ENCODE peak calls at places on chromosomes 2 and 18, in ten cellular contexts. One of them, this sample, is unnamed.

GRCh38 chr2:18626958-18627650 is 37.7 kb upstream of the NT5C1B start:
- DNase-seq in A549: no peak
- DNase-seq in dorsolateral prefrontal cortex: no peak
- DNase-seq in CD8-positive, alpha-beta memory T cell: no peak
- DNase-seq in colonic mucosa: no peak
- DNase-seq in adipocyte: no peak
- DNase-seq in choroid plexus epithelial cell: no peak
- DNase-seq in SJSA1: no peak
- DNase-seq in thoracic aorta: no peak
- DNase-seq in astrocyte of the spinal cord: no peak
- DNase-seq in this sample: no peak

GRCh38 chr2:126750506-126750905 is 94.5 kb downstream of the GYPC start:
- DNase-seq in A549: no peak
- DNase-seq in dorsolateral prefrontal cortex: no peak
- DNase-seq in CD8-positive, alpha-beta memory T cell: no peak
- DNase-seq in colonic mucosa: no peak
- DNase-seq in adipocyte: no peak
- DNase-seq in choroid plexus epithelial cell: no peak
- DNase-seq in SJSA1: no peak
- DNase-seq in thoracic aorta: no peak
- DNase-seq in astrocyte of the spinal cord: no peak
- DNase-seq in this sample: no peak

GRCh38 chr2:188524519-188525113 is 232.9 kb downstream of the GULP1 start:
- DNase-seq in A549: peak
- DNase-seq in dorsolateral prefrontal cortex: no peak
- DNase-seq in CD8-positive, alpha-beta memory T cell: peak
- DNase-seq in colonic mucosa: no peak
- DNase-seq in adipocyte: peak
- DNase-seq in choroid plexus epithelial cell: peak
- DNase-seq in SJSA1: peak
- DNase-seq in thoracic aorta: no peak
- DNase-seq in astrocyte of the spinal cord: peak
- DNase-seq in this sample: peak

GRCh38 chr2:29228276-29228675 is 113.1 kb downstream of the CLIP4 start:
- DNase-seq in A549: no peak
- DNase-seq in dorsolateral prefrontal cortex: no peak
- DNase-seq in CD8-positive, alpha-beta memory T cell: no peak
- DNase-seq in colonic mucosa: no peak
- DNase-seq in adipocyte: peak
- DNase-seq in choroid plexus epithelial cell: no peak
- DNase-seq in SJSA1: peak
- DNase-seq in thoracic aorta: no peak
- DNase-seq in astrocyte of the spinal cord: peak
- DNase-seq in this sample: no peak

GRCh38 chr2:184370954-184371353 is 227.4 kb upstream of the ZNF804A start:
- DNase-seq in A549: no peak
- DNase-seq in dorsolateral prefrontal cortex: no peak
- DNase-seq in CD8-positive, alpha-beta memory T cell: no peak
- DNase-seq in colonic mucosa: no peak
- DNase-seq in adipocyte: no peak
- DNase-seq in choroid plexus epithelial cell: no peak
- DNase-seq in SJSA1: no peak
- DNase-seq in thoracic aorta: no peak
- DNase-seq in astrocyte of the spinal cord: no peak
- DNase-seq in this sample: no peak

GRCh38 chr2:144453039-144453336 is 66.9 kb downstream of the ZEB2 start:
- DNase-seq in A549: no peak
- DNase-seq in dorsolateral prefrontal cortex: no peak
- DNase-seq in CD8-positive, alpha-beta memory T cell: no peak
- DNase-seq in colonic mucosa: no peak
- DNase-seq in adipocyte: peak
- DNase-seq in choroid plexus epithelial cell: peak
- DNase-seq in SJSA1: peak
- DNase-seq in thoracic aorta: no peak
- DNase-seq in astrocyte of the spinal cord: peak
- DNase-seq in this sample: no peak

GRCh38 chr2:42850016-42850805 is 57.8 kb upstream of the HAAO start:
- DNase-seq in A549: no peak
- DNase-seq in dorsolateral prefrontal cortex: no peak
- DNase-seq in CD8-positive, alpha-beta memory T cell: no peak
- DNase-seq in colonic mucosa: no peak
- DNase-seq in adipocyte: no peak
- DNase-seq in choroid plexus epithelial cell: no peak
- DNase-seq in SJSA1: no peak
- DNase-seq in thoracic aorta: no peak
- DNase-seq in astrocyte of the spinal cord: no peak
- DNase-seq in this sample: no peak

GRCh38 chr2:237128026-237128703 is 42.5 kb downstream of the COPS8 start:
- DNase-seq in A549: peak
- DNase-seq in dorsolateral prefrontal cortex: no peak
- DNase-seq in CD8-positive, alpha-beta memory T cell: no peak
- DNase-seq in colonic mucosa: peak
- DNase-seq in adipocyte: peak
- DNase-seq in choroid plexus epithelial cell: peak
- DNase-seq in SJSA1: peak
- DNase-seq in thoracic aorta: peak
- DNase-seq in astrocyte of the spinal cord: peak
- DNase-seq in this sample: no peak

GRCh38 chr2:229282758-229283546 is 11.9 kb upstream of the PID1 start:
- DNase-seq in A549: no peak
- DNase-seq in dorsolateral prefrontal cortex: no peak
- DNase-seq in CD8-positive, alpha-beta memory T cell: no peak
- DNase-seq in colonic mucosa: no peak
- DNase-seq in adipocyte: peak
- DNase-seq in choroid plexus epithelial cell: peak
- DNase-seq in SJSA1: no peak
- DNase-seq in thoracic aorta: no peak
- DNase-seq in astrocyte of the spinal cord: peak
- DNase-seq in this sample: no peak

GRCh38 chr18:8933714-8934284 is 168.7 kb upstream of the NDUFV2 start:
- DNase-seq in A549: no peak
- DNase-seq in dorsolateral prefrontal cortex: no peak
- DNase-seq in CD8-positive, alpha-beta memory T cell: no peak
- DNase-seq in colonic mucosa: peak
- DNase-seq in adipocyte: no peak
- DNase-seq in choroid plexus epithelial cell: peak
- DNase-seq in SJSA1: peak
- DNase-seq in thoracic aorta: no peak
- DNase-seq in astrocyte of the spinal cord: peak
- DNase-seq in this sample: no peak

DNA sequence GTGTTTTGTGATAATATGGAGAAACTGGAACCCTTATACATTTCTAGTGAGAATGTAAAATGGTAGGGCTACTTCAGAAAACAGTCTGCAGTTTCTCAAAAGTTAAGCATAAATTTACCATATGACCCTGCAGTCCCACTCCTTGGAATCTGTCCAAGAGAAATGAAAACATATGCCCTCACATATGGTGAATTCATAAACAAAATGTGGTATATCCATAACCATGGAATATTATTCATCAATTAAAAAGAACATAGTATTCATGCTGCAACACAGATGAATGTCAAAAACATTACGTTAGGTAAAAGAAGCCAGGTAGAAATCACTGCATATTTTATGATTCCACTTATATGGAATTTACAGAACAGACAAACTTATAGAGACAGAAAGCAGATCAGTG is 11.8 kb downstream of the ROCK2 start:
- DNase-seq in A549: no peak
- DNase-seq in dorsolateral prefrontal cortex: no peak
- DNase-seq in CD8-positive, alpha-beta memory T cell: no peak
- DNase-seq in colonic mucosa: no peak
- DNase-seq in adipocyte: no peak
- DNase-seq in choroid plexus epithelial cell: no peak
- DNase-seq in SJSA1: no peak
- DNase-seq in thoracic aorta: no peak
- DNase-seq in astrocyte of the spinal cord: no peak
- DNase-seq in this sample: no peak
- H3K4me3 ChIP-seq in A549: no peak
- H3K4me3 ChIP-seq in dorsolateral prefrontal cortex: no peak
- H3K4me3 ChIP-seq in CD8-positive, alpha-beta memory T cell: no peak
- H3K4me3 ChIP-seq in colonic mucosa: no peak
- H3K4me3 ChIP-seq in adipocyte: no peak
- H3K4me3 ChIP-seq in choroid plexus epithelial cell: no peak
- H3K4me3 ChIP-seq in SJSA1: no peak
- H3K4me3 ChIP-seq in thoracic aorta: no peak
- H3K4me3 ChIP-seq in astrocyte of the spinal cord: no peak
- H3K4me3 ChIP-seq in this sample: no peak

DNA sequence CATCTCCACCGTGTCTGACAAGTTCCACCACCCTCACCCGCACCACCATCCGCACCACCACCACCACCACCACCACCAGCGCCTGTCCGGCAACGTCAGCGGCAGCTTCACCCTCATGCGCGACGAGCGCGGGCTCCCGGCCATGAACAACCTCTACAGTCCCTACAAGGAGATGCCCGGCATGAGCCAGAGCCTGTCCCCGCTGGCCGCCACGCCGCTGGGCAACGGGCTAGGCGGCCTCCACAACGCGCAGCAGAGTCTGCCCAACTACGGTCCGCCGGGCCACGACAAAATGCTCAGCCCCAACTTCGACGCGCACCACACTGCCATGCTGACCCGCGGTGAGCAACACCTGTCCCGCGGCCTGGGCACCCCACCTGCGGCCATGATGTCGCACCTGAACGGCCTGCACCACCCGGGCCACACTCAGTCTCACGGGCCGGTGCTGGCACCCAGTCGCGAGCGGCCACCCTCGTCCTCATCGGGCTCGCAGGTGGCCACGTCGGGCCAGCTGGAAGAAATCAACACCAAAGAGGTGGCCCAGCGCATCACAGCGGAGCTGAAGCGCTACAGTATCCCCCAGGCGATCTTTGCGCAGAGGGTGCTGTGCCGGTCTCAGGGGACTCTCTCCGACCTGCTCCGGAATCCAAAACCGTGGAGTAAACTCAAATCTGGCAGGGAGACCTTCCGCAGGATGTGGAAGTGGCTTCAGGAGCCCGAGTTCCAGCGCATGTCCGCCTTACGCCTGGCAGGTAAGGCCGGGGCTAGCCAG is 1.2 kb downstream of the ONECUT2 start:
- DNase-seq in A549: no peak
- DNase-seq in dorsolateral prefrontal cortex: no peak
- DNase-seq in CD8-positive, alpha-beta memory T cell: no peak
- DNase-seq in colonic mucosa: no peak
- DNase-seq in adipocyte: no peak
- DNase-seq in choroid plexus epithelial cell: no peak
- DNase-seq in SJSA1: no peak
- DNase-seq in thoracic aorta: no peak
- DNase-seq in astrocyte of the spinal cord: no peak
- DNase-seq in this sample: no peak
- H3K4me3 ChIP-seq in A549: peak
- H3K4me3 ChIP-seq in dorsolateral prefrontal cortex: no peak
- H3K4me3 ChIP-seq in CD8-positive, alpha-beta memory T cell: no peak
- H3K4me3 ChIP-seq in colonic mucosa: no peak
- H3K4me3 ChIP-seq in adipocyte: no peak
- H3K4me3 ChIP-seq in choroid plexus epithelial cell: no peak
- H3K4me3 ChIP-seq in SJSA1: no peak
- H3K4me3 ChIP-seq in thoracic aorta: peak
- H3K4me3 ChIP-seq in astrocyte of the spinal cord: no peak
- H3K4me3 ChIP-seq in this sample: no peak

GRCh38 chr2:70889716-70890037 is 46.0 kb upstream of the ATP6V1B1 start:
- DNase-seq in A549: no peak
- DNase-seq in dorsolateral prefrontal cortex: no peak
- DNase-seq in CD8-positive, alpha-beta memory T cell: no peak
- DNase-seq in colonic mucosa: no peak
- DNase-seq in adipocyte: no peak
- DNase-seq in choroid plexus epithelial cell: no peak
- DNase-seq in SJSA1: no peak
- DNase-seq in thoracic aorta: no peak
- DNase-seq in astrocyte of the spinal cord: no peak
- DNase-seq in this sample: no peak

GRCh38 chr2:70888925-70889715 is 46.6 kb upstream of the ATP6V1B1 start:
- DNase-seq in A549: no peak
- DNase-seq in dorsolateral prefrontal cortex: peak
- DNase-seq in CD8-positive, alpha-beta memory T cell: no peak
- DNase-seq in colonic mucosa: no peak
- DNase-seq in adipocyte: no peak
- DNase-seq in choroid plexus epithelial cell: no peak
- DNase-seq in SJSA1: no peak
- DNase-seq in thoracic aorta: no peak
- DNase-seq in astrocyte of the spinal cord: no peak
- DNase-seq in this sample: no peak

GRCh38 chr2:70887550-70888229 is 48.0 kb upstream of the ATP6V1B1 start:
- DNase-seq in A549: peak
- DNase-seq in dorsolateral prefrontal cortex: peak
- DNase-seq in CD8-positive, alpha-beta memory T cell: no peak
- DNase-seq in colonic mucosa: peak
- DNase-seq in adipocyte: no peak
- DNase-seq in choroid plexus epithelial cell: no peak
- DNase-seq in SJSA1: no peak
- DNase-seq in thoracic aorta: no peak
- DNase-seq in astrocyte of the spinal cord: no peak
- DNase-seq in this sample: peak

GRCh38 chr2:70887208-70887549 is 48.5 kb upstream of the ATP6V1B1 start:
- DNase-seq in A549: no peak
- DNase-seq in dorsolateral prefrontal cortex: no peak
- DNase-seq in CD8-positive, alpha-beta memory T cell: no peak
- DNase-seq in colonic mucosa: no peak
- DNase-seq in adipocyte: no peak
- DNase-seq in choroid plexus epithelial cell: no peak
- DNase-seq in SJSA1: no peak
- DNase-seq in thoracic aorta: no peak
- DNase-seq in astrocyte of the spinal cord: no peak
- DNase-seq in this sample: no peak

DNA sequence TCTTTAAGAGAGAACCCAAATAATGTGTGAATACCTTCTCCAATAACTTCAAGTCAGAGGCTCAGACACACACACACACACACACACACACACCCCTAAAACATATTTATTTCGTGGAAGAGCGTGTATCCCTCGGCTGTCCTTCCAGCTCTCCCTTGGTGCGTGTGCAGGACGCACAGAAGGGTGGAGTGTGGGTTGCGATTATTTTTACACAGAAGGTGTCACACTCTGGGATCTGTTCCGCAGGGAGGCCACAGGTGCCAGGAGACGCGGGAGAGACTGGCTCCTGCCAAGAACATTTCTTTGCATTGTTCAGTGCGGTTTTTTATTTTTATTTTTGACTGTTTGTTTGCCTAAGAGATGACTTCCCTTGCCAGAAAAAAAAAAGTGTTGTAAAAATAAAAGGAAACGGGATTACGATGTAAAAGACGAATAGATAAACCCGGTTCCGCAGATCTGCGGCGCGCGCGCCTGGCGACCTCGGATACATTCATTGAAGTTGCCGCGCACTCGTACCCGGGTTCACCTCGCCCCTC is 47.2 kb upstream of the ATP6V1B1 start:
- DNase-seq in A549: no peak
- DNase-seq in dorsolateral prefrontal cortex: no peak
- DNase-seq in CD8-positive, alpha-beta memory T cell: no peak
- DNase-seq in colonic mucosa: no peak
- DNase-seq in adipocyte: no peak
- DNase-seq in choroid plexus epithelial cell: no peak
- DNase-seq in SJSA1: no peak
- DNase-seq in thoracic aorta: no peak
- DNase-seq in astrocyte of the spinal cord: no peak
- DNase-seq in this sample: no peak
- H3K4me3 ChIP-seq in A549: no peak
- H3K4me3 ChIP-seq in dorsolateral prefrontal cortex: no peak
- H3K4me3 ChIP-seq in CD8-positive, alpha-beta memory T cell: peak
- H3K4me3 ChIP-seq in colonic mucosa: peak
- H3K4me3 ChIP-seq in adipocyte: no peak
- H3K4me3 ChIP-seq in choroid plexus epithelial cell: no peak
- H3K4me3 ChIP-seq in SJSA1: no peak
- H3K4me3 ChIP-seq in thoracic aorta: peak
- H3K4me3 ChIP-seq in astrocyte of the spinal cord: no peak
- H3K4me3 ChIP-seq in this sample: no peak

GRCh38 chr2:65395621-65396347 is 36.6 kb downstream of the SPRED2 start:
- DNase-seq in A549: no peak
- DNase-seq in dorsolateral prefrontal cortex: no peak
- DNase-seq in CD8-positive, alpha-beta memory T cell: no peak
- DNase-seq in colonic mucosa: no peak
- DNase-seq in adipocyte: no peak
- DNase-seq in choroid plexus epithelial cell: no peak
- DNase-seq in SJSA1: no peak
- DNase-seq in thoracic aorta: no peak
- DNase-seq in astrocyte of the spinal cord: peak
- DNase-seq in this sample: no peak
- H3K4me3 ChIP-seq in A549: no peak
- H3K4me3 ChIP-seq in dorsolateral prefrontal cortex: no peak
- H3K4me3 ChIP-seq in CD8-positive, alpha-beta memory T cell: no peak
- H3K4me3 ChIP-seq in colonic mucosa: peak
- H3K4me3 ChIP-seq in adipocyte: peak
- H3K4me3 ChIP-seq in choroid plexus epithelial cell: no peak
- H3K4me3 ChIP-seq in SJSA1: no peak
- H3K4me3 ChIP-seq in thoracic aorta: no peak
- H3K4me3 ChIP-seq in astrocyte of the spinal cord: no peak
- H3K4me3 ChIP-seq in this sample: no peak